ENCODE peak calls at places on chromosomes 4 and X, in five cellular contexts. One of them, this sample, is unnamed.

GRCh38 chr4:158299459-158300007 is 89.2 kb downstream of the TMEM144 start:
- DNase-seq in A673: no peak
- DNase-seq in cardiac fibroblast: no peak
- DNase-seq in GM06990: no peak
- DNase-seq in AG09309: no peak
- DNase-seq in this sample: no peak

GRCh38 chr4:55445921-55446577 is 50.3 kb downstream of the TMEM165 start:
- DNase-seq in A673: no peak
- DNase-seq in cardiac fibroblast: peak
- DNase-seq in GM06990: no peak
- DNase-seq in AG09309: peak
- DNase-seq in this sample: peak

GRCh38 chr4:5361968-5362367 is 310.7 kb downstream of the STK32B start:
- DNase-seq in A673: peak
- DNase-seq in cardiac fibroblast: peak
- DNase-seq in GM06990: no peak
- DNase-seq in AG09309: no peak
- DNase-seq in this sample: no peak

GRCh38 chr4:7854697-7855370 is 84.8 kb downstream of the AFAP1 start:
- DNase-seq in A673: no peak
- DNase-seq in cardiac fibroblast: peak
- DNase-seq in GM06990: no peak
- DNase-seq in AG09309: no peak
- DNase-seq in this sample: no peak

GRCh38 chrX:11137543-11138139 is 26.5 kb downstream of the HCCS start:
- DNase-seq in A673: peak
- DNase-seq in cardiac fibroblast: peak
- DNase-seq in GM06990: no peak
- DNase-seq in AG09309: peak
- DNase-seq in this sample: no peak

GRCh38 chrX:79365591-79365990 is 1.5 kb downstream of the ITM2A start:
- DNase-seq in A673: no peak
- DNase-seq in cardiac fibroblast: no peak
- DNase-seq in GM06990: no peak
- DNase-seq in AG09309: no peak
- DNase-seq in this sample: no peak

GRCh38 chrX:12383196-12383595 is 244.9 kb downstream of the FRMPD4 start:
- DNase-seq in A673: peak
- DNase-seq in cardiac fibroblast: no peak
- DNase-seq in GM06990: no peak
- DNase-seq in AG09309: no peak
- DNase-seq in this sample: no peak

GRCh38 chr4:41061482-41062185 is 152.7 kb downstream of the APBB2 start:
- DNase-seq in A673: no peak
- DNase-seq in cardiac fibroblast: peak
- DNase-seq in GM06990: no peak
- DNase-seq in AG09309: no peak
- DNase-seq in this sample: no peak

GRCh38 chr4:185599844-185600243 is 64.5 kb upstream of the PDLIM3 start:
- DNase-seq in A673: no peak
- DNase-seq in cardiac fibroblast: no peak
- DNase-seq in GM06990: no peak
- DNase-seq in AG09309: no peak
- DNase-seq in this sample: no peak

GRCh38 chr4:158200214-158200613 is 10.1 kb upstream of the TMEM144 start:
- DNase-seq in A673: no peak
- DNase-seq in cardiac fibroblast: no peak
- DNase-seq in GM06990: no peak
- DNase-seq in AG09309: no peak
- DNase-seq in this sample: no peak

GRCh38 chrX:16836371-16836770 is 33.8 kb downstream of the RBBP7 start:
- DNase-seq in A673: no peak
- DNase-seq in cardiac fibroblast: no peak
- DNase-seq in GM06990: peak
- DNase-seq in AG09309: no peak
- DNase-seq in this sample: no peak

GRCh38 chr4:186029731-186030421 is 39.1 kb upstream of the TLR3 start:
- DNase-seq in A673: peak
- DNase-seq in cardiac fibroblast: peak
- DNase-seq in GM06990: no peak
- DNase-seq in AG09309: peak
- DNase-seq in this sample: peak

GRCh38 chr4:76738081-76738931 is 159.6 kb downstream of the SOWAHB start:
- DNase-seq in A673: no peak
- DNase-seq in cardiac fibroblast: peak
- DNase-seq in GM06990: no peak
- DNase-seq in AG09309: peak
- DNase-seq in this sample: peak

GRCh38 chr4:43330288-43330687 is 437.8 kb downstream of the GRXCR1 start:
- DNase-seq in A673: no peak
- DNase-seq in cardiac fibroblast: peak
- DNase-seq in GM06990: no peak
- DNase-seq in AG09309: no peak
- DNase-seq in this sample: no peak

GRCh38 chr4:26611879-26612278 is 28.0 kb downstream of the TBC1D19 start:
- DNase-seq in A673: no peak
- DNase-seq in cardiac fibroblast: no peak
- DNase-seq in GM06990: no peak
- DNase-seq in AG09309: no peak
- DNase-seq in this sample: no peak

GRCh38 chr4:187019896-187020295 is 296.2 kb upstream of the FAT1 start:
- DNase-seq in A673: peak
- DNase-seq in cardiac fibroblast: no peak
- DNase-seq in GM06990: no peak
- DNase-seq in AG09309: no peak
- DNase-seq in this sample: no peak

GRCh38 chrX:68718443-68718820 is 71.0 kb downstream of the STARD8 start:
- DNase-seq in A673: no peak
- DNase-seq in cardiac fibroblast: no peak
- DNase-seq in GM06990: no peak
- DNase-seq in AG09309: no peak
- DNase-seq in this sample: no peak

GRCh38 chr4:138178566-138178965 is 63.6 kb downstream of the SLC7A11 start:
- DNase-seq in A673: no peak
- DNase-seq in cardiac fibroblast: peak
- DNase-seq in GM06990: no peak
- DNase-seq in AG09309: no peak
- DNase-seq in this sample: no peak

GRCh38 chr4:87911252-87911774 is 64.2 kb upstream of the SPP1 start:
- DNase-seq in A673: no peak
- DNase-seq in cardiac fibroblast: no peak
- DNase-seq in GM06990: no peak
- DNase-seq in AG09309: no peak
- DNase-seq in this sample: no peak

GRCh38 chr4:149715822-149716585 is 99.6 kb downstream of the IQCM start:
- DNase-seq in A673: no peak
- DNase-seq in cardiac fibroblast: no peak
- DNase-seq in GM06990: no peak
- DNase-seq in AG09309: no peak
- DNase-seq in this sample: no peak

GRCh38 chrX:24396930-24397277 is 36.5 kb downstream of the SUPT20HL1 start:
- DNase-seq in A673: no peak
- DNase-seq in cardiac fibroblast: no peak
- DNase-seq in GM06990: no peak
- DNase-seq in AG09309: no peak
- DNase-seq in this sample: peak

GRCh38 chr4:163085085-163085484 is 81.6 kb downstream of the NAF1 start:
- DNase-seq in A673: no peak
- DNase-seq in cardiac fibroblast: no peak
- DNase-seq in GM06990: no peak
- DNase-seq in AG09309: no peak
- DNase-seq in this sample: no peak

GRCh38 chrX:15468036-15468435 is 25.1 kb downstream of the PIR start:
- DNase-seq in A673: peak
- DNase-seq in cardiac fibroblast: peak
- DNase-seq in GM06990: no peak
- DNase-seq in AG09309: peak
- DNase-seq in this sample: no peak

GRCh38 chrX:15469613-15470012 is 23.5 kb downstream of the PIR start:
- DNase-seq in A673: no peak
- DNase-seq in cardiac fibroblast: no peak
- DNase-seq in GM06990: no peak
- DNase-seq in AG09309: no peak
- DNase-seq in this sample: no peak

GRCh38 chrX:15465347-15465746 is 27.8 kb downstream of the PIR start:
- DNase-seq in A673: peak
- DNase-seq in cardiac fibroblast: peak
- DNase-seq in GM06990: peak
- DNase-seq in AG09309: no peak
- DNase-seq in this sample: no peak

GRCh38 chrX:15464704-15465103 is 28.4 kb downstream of the PIR start:
- DNase-seq in A673: no peak
- DNase-seq in cardiac fibroblast: no peak
- DNase-seq in GM06990: no peak
- DNase-seq in AG09309: no peak
- DNase-seq in this sample: no peak

GRCh38 chrX:15465896-15466651 is 27.1 kb downstream of the PIR start:
- DNase-seq in A673: peak
- DNase-seq in cardiac fibroblast: peak
- DNase-seq in GM06990: no peak
- DNase-seq in AG09309: no peak
- DNase-seq in this sample: no peak
- TF ChIP-seq CTCF in A673: peak
- TF ChIP-seq CTCF in cardiac fibroblast: no peak
- TF ChIP-seq CTCF in GM06990: peak
- TF ChIP-seq CTCF in AG09309: peak
- TF ChIP-seq CTCF in this sample: no peak

DNA sequence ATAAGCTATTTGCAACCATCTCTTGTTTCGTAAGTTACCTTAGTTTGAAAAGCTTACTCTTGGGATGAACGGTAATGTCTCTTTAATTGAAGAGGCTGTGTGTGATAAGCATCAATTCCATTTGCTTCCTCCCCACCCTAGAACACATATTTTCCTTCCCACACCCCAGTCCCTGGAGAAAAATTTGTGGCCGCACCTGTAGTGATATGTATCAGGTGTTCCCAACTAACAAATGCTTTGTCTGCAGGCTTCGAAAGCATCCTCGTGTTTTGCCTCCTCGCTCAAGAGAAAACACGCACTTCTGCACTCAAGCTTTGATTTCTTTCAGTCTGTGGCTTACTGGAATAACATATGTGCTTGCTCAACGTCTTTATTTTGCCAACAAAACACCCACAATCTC is 143.8 kb upstream of the OTUD4 start:
- DNase-seq in A673: no peak
- DNase-seq in cardiac fibroblast: no peak
- DNase-seq in GM06990: no peak
- DNase-seq in AG09309: no peak
- DNase-seq in this sample: no peak
- TF ChIP-seq CTCF in A673: no peak
- TF ChIP-seq CTCF in cardiac fibroblast: no peak
- TF ChIP-seq CTCF in GM06990: no peak
- TF ChIP-seq CTCF in AG09309: no peak
- TF ChIP-seq CTCF in this sample: no peak

GRCh38 chr4:70630162-70630561 is 1.6 kb downstream of the ENAM start:
- DNase-seq in A673: no peak
- DNase-seq in cardiac fibroblast: no peak
- DNase-seq in GM06990: no peak
- DNase-seq in AG09309: no peak
- DNase-seq in this sample: no peak
- TF ChIP-seq CTCF in A673: no peak
- TF ChIP-seq CTCF in cardiac fibroblast: no peak
- TF ChIP-seq CTCF in GM06990: no peak
- TF ChIP-seq CTCF in AG09309: no peak
- TF ChIP-seq CTCF in this sample: no peak

DNA sequence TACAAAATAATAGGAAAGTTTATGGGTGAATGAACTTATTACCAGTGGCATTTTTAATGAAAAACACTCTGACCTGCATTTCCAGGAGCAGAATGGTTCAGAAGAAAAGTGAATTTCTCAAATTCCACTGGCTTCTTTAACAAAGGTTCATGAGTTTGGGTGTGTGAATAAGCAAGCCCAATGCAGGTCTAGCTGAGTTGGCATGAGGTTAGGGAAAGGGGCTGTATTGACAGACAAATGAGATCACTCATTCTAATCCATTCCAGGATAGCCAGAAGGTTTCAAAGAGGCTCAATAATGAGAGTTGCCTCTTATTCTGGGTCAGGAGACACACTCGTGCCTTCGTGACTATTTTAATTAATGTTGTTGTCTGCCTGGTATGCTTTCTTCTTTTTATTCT is 43.7 kb upstream of the NPY2R start:
- DNase-seq in A673: no peak
- DNase-seq in cardiac fibroblast: no peak
- DNase-seq in GM06990: no peak
- DNase-seq in AG09309: no peak
- DNase-seq in this sample: no peak
- TF ChIP-seq CTCF in A673: no peak
- TF ChIP-seq CTCF in cardiac fibroblast: no peak
- TF ChIP-seq CTCF in GM06990: no peak
- TF ChIP-seq CTCF in AG09309: no peak
- TF ChIP-seq CTCF in this sample: no peak

GRCh38 chrX:129612396-129612795 is 42.4 kb downstream of the APLN start:
- DNase-seq in A673: no peak
- DNase-seq in cardiac fibroblast: no peak
- DNase-seq in GM06990: no peak
- DNase-seq in AG09309: no peak
- DNase-seq in this sample: no peak

GRCh38 chrX:129613596-129613995 is 41.2 kb downstream of the APLN start:
- DNase-seq in A673: no peak
- DNase-seq in cardiac fibroblast: peak
- DNase-seq in GM06990: no peak
- DNase-seq in AG09309: no peak
- DNase-seq in this sample: no peak

GRCh38 chrX:129606918-129607317 is 47.8 kb downstream of the APLN start:
- DNase-seq in A673: peak
- DNase-seq in cardiac fibroblast: peak
- DNase-seq in GM06990: no peak
- DNase-seq in AG09309: no peak
- DNase-seq in this sample: no peak

GRCh38 chrX:129609395-129609794 is 45.4 kb downstream of the APLN start:
- DNase-seq in A673: no peak
- DNase-seq in cardiac fibroblast: no peak
- DNase-seq in GM06990: no peak
- DNase-seq in AG09309: no peak
- DNase-seq in this sample: no peak
- TF ChIP-seq CTCF in A673: peak
- TF ChIP-seq CTCF in cardiac fibroblast: peak
- TF ChIP-seq CTCF in GM06990: peak
- TF ChIP-seq CTCF in AG09309: no peak
- TF ChIP-seq CTCF in this sample: no peak

GRCh38 chr4:112379306-112379705 is 82.1 kb downstream of the ALPK1 start:
- DNase-seq in A673: no peak
- DNase-seq in cardiac fibroblast: no peak
- DNase-seq in GM06990: no peak
- DNase-seq in AG09309: no peak
- DNase-seq in this sample: no peak
- TF ChIP-seq CTCF in A673: no peak
- TF ChIP-seq CTCF in cardiac fibroblast: no peak
- TF ChIP-seq CTCF in GM06990: no peak
- TF ChIP-seq CTCF in AG09309: no peak
- TF ChIP-seq CTCF in this sample: no peak